ENCODE peak calls at places on chromosomes 1 and 21, in four cellular contexts. F is PC-3, X is mammary epithelial cell, Q is HCT116. G is an unnamed sample.

GRCh38 chr1:184595609-184596008 is 159.0 kb downstream of the EDEM3 start:
- DNase-seq in F (peak), X (peak), Q (no peak), G (peak)

GRCh38 chr1:7755448-7755847 is 15.6 kb upstream of the VAMP3 start:
- DNase-seq in F (peak), X (no peak), Q (no peak), G (no peak)

GRCh38 chr1:227234998-227235405 is 83.3 kb downstream of the CDC42BPA start:
- DNase-seq in F (peak), X (peak), Q (peak), G (peak)

GRCh38 chr1:228236744-228237143 is 28.9 kb downstream of the OBSCN start:
- DNase-seq in F (peak), X (peak), Q (peak), G (peak)

GRCh38 chr1:52751589-52752306 is 25.5 kb downstream of the ZYG11B start:
- DNase-seq in F (no peak), X (no peak), Q (no peak), G (no peak)

GRCh38 chr1:3349161-3349967 is 105.1 kb upstream of the ARHGEF16 start:
- DNase-seq in F (peak), X (no peak), Q (no peak), G (no peak)

GRCh38 chr1:37438037-37438970 is 36.1 kb upstream of the ZC3H12A start:
- DNase-seq in F (no peak), X (no peak), Q (no peak), G (no peak)

GRCh38 chr21:28391938-28392337 is 600.7 kb downstream of the LTN1 start:
- DNase-seq in F (peak), X (no peak), Q (no peak), G (no peak)

GRCh38 chr1:228337031-228337564 is 69.5 kb downstream of the TRIM11 start:
- DNase-seq in F (no peak), X (no peak), Q (no peak), G (no peak)

GRCh38 chr1:73859227-73859626 is 338.7 kb downstream of the LRRIQ3 start:
- DNase-seq in F (no peak), X (peak), Q (no peak), G (no peak)

GRCh38 chr1:69172003-69173000 is 395.4 kb upstream of the LRRC7 start:
- DNase-seq in F (peak), X (peak), Q (no peak), G (peak)

GRCh38 chr1:187842406-187843165 is 1013.8 kb downstream of the PLA2G4A start:
- DNase-seq in F (peak), X (peak), Q (no peak), G (peak)

GRCh38 chr1:116990612-116991151 is 10.9 kb upstream of the CD101 start:
- DNase-seq in F (no peak), X (peak), Q (no peak), G (no peak)

GRCh38 chr1:163797816-163798215 is 476.1 kb downstream of the NUF2 start:
- DNase-seq in F (no peak), X (no peak), Q (no peak), G (no peak)

GRCh38 chr1:206518206-206518605 is 10.9 kb downstream of the RASSF5 start:
- DNase-seq in F (no peak), X (no peak), Q (no peak), G (no peak)

GRCh38 chr1:94741956-94742355 is 78.2 kb upstream of the SLC44A3 start:
- DNase-seq in F (no peak), X (no peak), Q (no peak), G (no peak)

GRCh38 chr1:53938136-53938830 is 7.2 kb downstream of the IFT25 start:
- DNase-seq in F (peak), X (no peak), Q (no peak), G (no peak)

GRCh38 chr21:36591326-36591970 is 107.5 kb upstream of the SIM2 start:
- DNase-seq in F (peak), X (no peak), Q (no peak), G (peak)

GRCh38 chr1:246786606-246787238 is 62.5 kb downstream of the SCCPDH start:
- DNase-seq in F (no peak), X (no peak), Q (no peak), G (no peak)

GRCh38 chr1:30745156-30745833 is 12.3 kb downstream of the LAPTM5 start:
- DNase-seq in F (no peak), X (no peak), Q (no peak), G (no peak)
- H3K4me3 ChIP-seq in F (no peak), X (no peak), Q (no peak), G (no peak)

GRCh38 chr1:11874624-11875023 is 15.9 kb upstream of the NPPB start:
- DNase-seq in F (no peak), X (no peak), Q (no peak), G (no peak)
- H2AFZ ChIP-seq in F (no peak), X (no peak), Q (no peak), G (no peak)

GRCh38 chr1:149940427-149940826 is 3.7 kb upstream of the MTMR11 start:
- DNase-seq in F (no peak), X (no peak), Q (no peak), G (no peak)

GRCh38 chr1:149934326-149934725 is 2.4 kb downstream of the MTMR11 start:
- DNase-seq in F (no peak), X (no peak), Q (no peak), G (no peak)

GRCh38 chr1:149937779-149938178 is 1.1 kb upstream of the MTMR11 start:
- DNase-seq in F (peak), X (no peak), Q (no peak), G (no peak)

GRCh38 chr1:149936076-149936991 is at the start of gene MTMR11:
- DNase-seq in F (peak), X (peak), Q (no peak), G (peak)

DNA sequence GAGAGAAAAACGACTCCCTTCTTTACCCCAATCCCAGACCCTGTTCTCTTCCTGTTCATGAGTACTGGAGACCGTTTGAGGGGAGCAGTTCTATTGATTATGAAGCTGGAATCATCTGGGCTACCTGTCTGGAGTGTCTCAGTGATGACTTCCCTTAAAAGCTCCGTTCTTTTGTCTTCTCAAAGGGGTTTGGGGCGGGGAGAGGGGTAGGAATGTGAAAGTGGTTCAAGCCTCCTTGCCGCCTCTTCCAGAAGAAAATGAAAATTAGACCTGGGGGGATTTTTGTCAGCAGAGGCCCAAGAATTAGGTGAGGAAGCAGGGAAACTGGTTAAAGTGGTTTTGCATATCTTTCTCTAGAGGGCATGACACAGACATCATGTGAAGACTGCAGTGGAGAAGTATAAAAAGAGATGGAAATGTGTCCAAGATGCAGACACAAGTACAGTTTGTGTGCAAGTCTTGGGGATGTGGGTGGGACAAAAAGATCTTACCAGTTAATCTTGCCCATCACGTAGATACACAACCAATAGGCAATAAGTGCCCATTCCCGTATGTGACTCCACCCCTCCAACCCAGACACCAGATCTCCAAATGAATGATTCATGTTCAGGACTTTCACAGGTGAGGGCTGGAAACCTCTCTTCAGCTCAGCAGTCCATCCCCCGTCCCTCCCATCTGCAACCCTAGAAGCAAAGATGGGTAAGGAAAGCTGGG is 470 bp upstream of the MTMR11 start:
- DNase-seq in F (peak), X (peak), Q (peak), G (peak)
- H3K9ac ChIP-seq in F (peak), X (peak), Q (peak), G (peak)

GRCh38 chr1:225612265-225612664 is 40.7 kb downstream of the ENAH start:
- DNase-seq in F (no peak), X (no peak), Q (no peak), G (no peak)
- H3K4me3 ChIP-seq in F (no peak), X (no peak), Q (no peak), G (no peak)

GRCh38 chr1:18946550-18947381 is 9.7 kb downstream of the IFFO2 start:
- DNase-seq in F (no peak), X (no peak), Q (no peak), G (peak)
- H2AFZ ChIP-seq in F (no peak), X (no peak), Q (no peak), G (no peak)

GRCh38 chr1:208988811-208989222 is 594.7 kb upstream of the CAMK1G start:
- DNase-seq in F (peak), X (peak), Q (no peak), G (peak)
- H3K9ac ChIP-seq in F (peak), X (peak), Q (no peak), G (no peak)

GRCh38 chr1:153630384-153630783 is 2.1 kb downstream of the S100A1 start:
- DNase-seq in F (no peak), X (no peak), Q (no peak), G (no peak)

GRCh38 chr1:153628638-153629342 is 556 bp downstream of the S100A1 start:
- DNase-seq in F (no peak), X (no peak), Q (no peak), G (no peak)

GRCh38 chr1:153629343-153629665 is 1.1 kb downstream of the S100A1 start:
- DNase-seq in F (no peak), X (no peak), Q (no peak), G (no peak)

GRCh38 chr1:153631047-153632022 is 2.5 kb upstream of the CHTOP start:
- DNase-seq in F (no peak), X (no peak), Q (no peak), G (no peak)

GRCh38 chr1:153629971-153630370 is 1.7 kb downstream of the S100A1 start:
- DNase-seq in F (no peak), X (no peak), Q (no peak), G (no peak)
- H3K4me3 ChIP-seq in F (no peak), X (no peak), Q (no peak), G (peak)

GRCh38 chr21:17823846-17824245 is 4.7 kb upstream of the C21orf91 start:
- DNase-seq in F (no peak), X (no peak), Q (no peak), G (no peak)

GRCh38 chr21:17829472-17829871 is 10.3 kb upstream of the C21orf91 start:
- DNase-seq in F (no peak), X (peak), Q (no peak), G (no peak)

GRCh38 chr21:17828223-17828622 is 9.1 kb upstream of the C21orf91 start:
- DNase-seq in F (no peak), X (peak), Q (no peak), G (no peak)
- H2AFZ ChIP-seq in F (no peak), X (no peak), Q (no peak), G (no peak)

GRCh38 chr1:155979525-155980343 is 1.4 kb upstream of the ARHGEF2 start:
- DNase-seq in F (no peak), X (peak), Q (no peak), G (peak)

GRCh38 chr1:155978973-155979429 is 654 bp upstream of the ARHGEF2 start:
- DNase-seq in F (no peak), X (peak), Q (no peak), G (no peak)

GRCh38 chr1:155982106-155982505 is 3.8 kb upstream of the ARHGEF2 start:
- DNase-seq in F (no peak), X (no peak), Q (no peak), G (no peak)

GRCh38 chr1:155983191-155984023 is 5.1 kb upstream of the ARHGEF2 start:
- DNase-seq in F (peak), X (peak), Q (peak), G (no peak)

GRCh38 chr1:155981266-155982088 is 3.1 kb upstream of the ARHGEF2 start:
- DNase-seq in F (no peak), X (no peak), Q (no peak), G (peak)
- H3K9ac ChIP-seq in F (no peak), X (no peak), Q (no peak), G (peak)

GRCh38 chr21:41916888-41917433 is 36.9 kb downstream of the C2CD2 start:
- DNase-seq in F (no peak), X (no peak), Q (no peak), G (no peak)
- H3K4me3 ChIP-seq in F (no peak), X (no peak), Q (no peak), G (no peak)